ENCODE peak calls at places on chromosomes 1 and 21, in five cellular contexts. A, W, Z, M and H are unnamed samples.

GRCh38 chr1:60697204-60697994 is 385.0 kb upstream of the NFIA start:
- DNase-seq in A (no peak), W (no peak), Z (no peak), M (no peak), H (no peak)

GRCh38 chr1:223135176-223135575 is 7.9 kb downstream of the TLR5 start:
- DNase-seq in A (no peak), W (no peak), Z (no peak), M (no peak), H (no peak)

GRCh38 chr1:39995973-39996393 is 41.0 kb downstream of the MFSD2A start:
- DNase-seq in A (no peak), W (peak), Z (no peak), M (peak), H (no peak)

GRCh38 chr1:164602142-164602429 is 43.1 kb downstream of the PBX1 start:
- DNase-seq in A (no peak), W (no peak), Z (peak), M (no peak), H (no peak)

GRCh38 chr1:200738733-200739498 is at the start of gene CAMSAP2:
- DNase-seq in A (peak), W (peak), Z (peak), M (peak), H (peak)

GRCh38 chr1:243930822-243931671 is 81.0 kb upstream of the AKT3 start:
- DNase-seq in A (no peak), W (no peak), Z (peak), M (no peak), H (no peak)

GRCh38 chr21:15761508-15762100 is 31.8 kb downstream of the USP25 start:
- DNase-seq in A (no peak), W (no peak), Z (no peak), M (no peak), H (no peak)

GRCh38 chr1:87328121-87329050 is at the start of gene LMO4:
- DNase-seq in A (peak), W (peak), Z (peak), M (peak), H (peak)

GRCh38 chr21:39669485-39669884 is 56.7 kb downstream of the B3GALT5 start:
- DNase-seq in A (peak), W (no peak), Z (peak), M (no peak), H (no peak)

GRCh38 chr21:25717491-25718139 is 17.1 kb downstream of the ATP5PF start:
- DNase-seq in A (no peak), W (no peak), Z (no peak), M (no peak), H (no peak)

GRCh38 chr1:239858058-239858457 is 233.6 kb upstream of the FMN2 start:
- DNase-seq in A (no peak), W (no peak), Z (no peak), M (no peak), H (no peak)

GRCh38 chr1:99768525-99769382 is 2.3 kb upstream of the FRRS1 start:
- DNase-seq in A (no peak), W (no peak), Z (no peak), M (no peak), H (no peak)

GRCh38 chr1:113191579-113192076 is 118.6 kb downstream of the LRIG2 start:
- DNase-seq in A (no peak), W (no peak), Z (no peak), M (no peak), H (no peak)

GRCh38 chr1:111596499-111596898 is 23.1 kb upstream of the RAP1A start:
- DNase-seq in A (no peak), W (peak), Z (no peak), M (peak), H (no peak)

GRCh38 chr1:161958425-161958824 is 65.2 kb downstream of the OLFML2B start:
- DNase-seq in A (no peak), W (no peak), Z (no peak), M (no peak), H (no peak)

GRCh38 chr1:21491483-21492170 is 17.6 kb upstream of the ALPL start:
- DNase-seq in A (no peak), W (no peak), Z (no peak), M (no peak), H (no peak)

GRCh38 chr1:234998174-234998741 is 130.4 kb downstream of the TOMM20 start:
- DNase-seq in A (no peak), W (no peak), Z (peak), M (no peak), H (no peak)

GRCh38 chr1:55284856-55285255 is 69.7 kb upstream of the USP24 start:
- DNase-seq in A (no peak), W (no peak), Z (no peak), M (no peak), H (no peak)

GRCh38 chr1:181013144-181013543 is 9.5 kb downstream of the STX6 start:
- DNase-seq in A (no peak), W (no peak), Z (no peak), M (no peak), H (no peak)

GRCh38 chr1:248243204-248243603 is 12.0 kb downstream of the OR2M4 start:
- DNase-seq in A (no peak), W (no peak), Z (no peak), M (peak), H (no peak)

GRCh38 chr1:6503884-6504602 is 12.6 kb upstream of the PLEKHG5 start:
- DNase-seq in A (no peak), W (no peak), Z (no peak), M (no peak), H (no peak)

GRCh38 chr1:175269151-175269550 is 76.6 kb upstream of the KIAA0040 start:
- DNase-seq in A (no peak), W (no peak), Z (no peak), M (no peak), H (no peak)

GRCh38 chr21:17780539-17780938 is 38.6 kb downstream of the C21orf91 start:
- DNase-seq in A (no peak), W (peak), Z (no peak), M (no peak), H (no peak)

GRCh38 chr1:117171900-117172501 is 38.7 kb downstream of the VTCN1 start:
- DNase-seq in A (no peak), W (no peak), Z (no peak), M (no peak), H (no peak)

GRCh38 chr1:24914226-24915069 is 15.6 kb downstream of the RUNX3 start:
- DNase-seq in A (no peak), W (no peak), Z (no peak), M (no peak), H (no peak)

GRCh38 chr1:44212355-44213221 is 683 bp upstream of the DMAP1 start:
- DNase-seq in A (no peak), W (no peak), Z (no peak), M (no peak), H (no peak)

GRCh38 chr1:25948641-25949040 is 42.4 kb upstream of the STMN1 start:
- DNase-seq in A (no peak), W (no peak), Z (no peak), M (no peak), H (no peak)

GRCh38 chr1:192476802-192477298 is 98.7 kb upstream of the RGS1 start:
- DNase-seq in A (no peak), W (no peak), Z (no peak), M (no peak), H (no peak)

GRCh38 chr1:31003613-31004230 is 61.8 kb downstream of the PUM1 start:
- DNase-seq in A (no peak), W (no peak), Z (no peak), M (no peak), H (no peak)

GRCh38 chr1:248824701-248825100 is 1.0 kb downstream of the SH3BP5L start:
- DNase-seq in A (no peak), W (no peak), Z (no peak), M (no peak), H (no peak)

GRCh38 chr1:67941746-67942145 is 108.5 kb upstream of the GNG12 start:
- DNase-seq in A (no peak), W (no peak), Z (no peak), M (no peak), H (no peak)

GRCh38 chr1:41328780-41329640 is 32.2 kb upstream of the FOXO6 start:
- DNase-seq in A (peak), W (no peak), Z (no peak), M (no peak), H (no peak)

GRCh38 chr1:10724052-10724494 is 72.4 kb downstream of the CASZ1 start:
- DNase-seq in A (no peak), W (no peak), Z (no peak), M (no peak), H (no peak)

GRCh38 chr1:165928075-165928731 is 100.8 kb downstream of the UCK2 start:
- DNase-seq in A (no peak), W (no peak), Z (peak), M (peak), H (no peak)

GRCh38 chr1:228365321-228366061 is 41.1 kb downstream of the TRIM11 start:
- DNase-seq in A (no peak), W (no peak), Z (no peak), M (no peak), H (no peak)

GRCh38 chr1:210250998-210251679 is 18.5 kb downstream of the SERTAD4 start:
- DNase-seq in A (peak), W (no peak), Z (peak), M (peak), H (no peak)

GRCh38 chr1:36154335-36154734 is 1.6 kb upstream of the MAP7D1 start:
- DNase-seq in A (no peak), W (no peak), Z (no peak), M (no peak), H (no peak)

GRCh38 chr1:238466459-238466858 is 575.7 kb upstream of the ZP4 start:
- DNase-seq in A (no peak), W (no peak), Z (no peak), M (no peak), H (no peak)